ENCODE peak calls at places on chromosomes 3 and 15, in eight cellular contexts. One of them, this sample, is unnamed.
A peak's percentile ranks its signal among the peaks of the same experiment; 100 is the strongest.

GRCh38 chr3:23646201-23646955 is 159.4 kb upstream of the UBE2E1 start:
- DNase-seq in IMR-90: no peak
- DNase-seq in adrenal gland: no peak
- DNase-seq in HCT116: no peak
- DNase-seq in transverse colon: peak; percentile 13
- DNase-seq in spleen: no peak
- DNase-seq in breast epithelium: no peak
- DNase-seq in body of pancreas: no peak
- DNase-seq in this sample: no peak

GRCh38 chr3:105518806-105519418 is 152.2 kb downstream of the ALCAM start:
- DNase-seq in IMR-90: peak; percentile 73
- DNase-seq in adrenal gland: no peak
- DNase-seq in HCT116: peak; percentile 54
- DNase-seq in transverse colon: no peak
- DNase-seq in spleen: no peak
- DNase-seq in breast epithelium: no peak
- DNase-seq in body of pancreas: no peak
- DNase-seq in this sample: no peak

GRCh38 chr15:31367021-31367729 is 40.5 kb downstream of the KLF13 start:
- DNase-seq in IMR-90: no peak
- DNase-seq in adrenal gland: peak; percentile 38
- DNase-seq in HCT116: no peak
- DNase-seq in transverse colon: no peak
- DNase-seq in spleen: peak; percentile 80
- DNase-seq in breast epithelium: no peak
- DNase-seq in body of pancreas: no peak
- DNase-seq in this sample: no peak

GRCh38 chr3:129399895-129400357 is 28.5 kb downstream of the EFCAB12 start:
- DNase-seq in IMR-90: no peak
- DNase-seq in adrenal gland: no peak
- DNase-seq in HCT116: peak; percentile 54
- DNase-seq in transverse colon: no peak
- DNase-seq in spleen: no peak
- DNase-seq in breast epithelium: no peak
- DNase-seq in body of pancreas: peak; percentile 23
- DNase-seq in this sample: peak; percentile 32

GRCh38 chr15:76341366-76342045 is 4.9 kb downstream of the ISL2 start:
- DNase-seq in IMR-90: no peak
- DNase-seq in adrenal gland: no peak
- DNase-seq in HCT116: no peak
- DNase-seq in transverse colon: peak; percentile 43
- DNase-seq in spleen: no peak
- DNase-seq in breast epithelium: no peak
- DNase-seq in body of pancreas: peak; percentile 29
- DNase-seq in this sample: no peak

GRCh38 chr3:50192689-50193141 is 1.3 kb downstream of the GNAT1 start:
- DNase-seq in IMR-90: peak; percentile 40
- DNase-seq in adrenal gland: peak; percentile 68
- DNase-seq in HCT116: peak; percentile 43
- DNase-seq in transverse colon: peak; percentile 78
- DNase-seq in spleen: peak; percentile 90
- DNase-seq in breast epithelium: peak; percentile 51
- DNase-seq in body of pancreas: peak; percentile 84
- DNase-seq in this sample: peak; percentile 47

GRCh38 chr3:38655708-38656300 is 6.3 kb upstream of the SCN5A start:
- DNase-seq in IMR-90: peak; percentile 51
- DNase-seq in adrenal gland: peak; percentile 31
- DNase-seq in HCT116: peak; percentile 50
- DNase-seq in transverse colon: no peak
- DNase-seq in spleen: no peak
- DNase-seq in breast epithelium: no peak
- DNase-seq in body of pancreas: no peak
- DNase-seq in this sample: no peak

GRCh38 chr15:81146006-81146405 is 11.9 kb downstream of the CFAP161 start:
- DNase-seq in IMR-90: no peak
- DNase-seq in adrenal gland: no peak
- DNase-seq in HCT116: no peak
- DNase-seq in transverse colon: no peak
- DNase-seq in spleen: no peak
- DNase-seq in breast epithelium: no peak
- DNase-seq in body of pancreas: no peak
- DNase-seq in this sample: no peak

GRCh38 chr3:142649996-142650693 is 54.0 kb downstream of the PLS1 start:
- DNase-seq in IMR-90: no peak
- DNase-seq in adrenal gland: no peak
- DNase-seq in HCT116: no peak
- DNase-seq in transverse colon: no peak
- DNase-seq in spleen: no peak
- DNase-seq in breast epithelium: no peak
- DNase-seq in body of pancreas: no peak
- DNase-seq in this sample: no peak

GRCh38 chr15:57156210-57156887 is 220.0 kb upstream of the CGNL1 start:
- DNase-seq in IMR-90: no peak
- DNase-seq in adrenal gland: no peak
- DNase-seq in HCT116: no peak
- DNase-seq in transverse colon: no peak
- DNase-seq in spleen: no peak
- DNase-seq in breast epithelium: peak; percentile 53
- DNase-seq in body of pancreas: no peak
- DNase-seq in this sample: no peak

GRCh38 chr3:125140817-125141595 is 71.5 kb downstream of the SLC12A8 start:
- DNase-seq in IMR-90: no peak
- DNase-seq in adrenal gland: no peak
- DNase-seq in HCT116: no peak
- DNase-seq in transverse colon: no peak
- DNase-seq in spleen: no peak
- DNase-seq in breast epithelium: no peak
- DNase-seq in body of pancreas: no peak
- DNase-seq in this sample: no peak

GRCh38 chr3:125141596-125142417 is 70.7 kb downstream of the SLC12A8 start:
- DNase-seq in IMR-90: no peak
- DNase-seq in adrenal gland: peak; percentile 70
- DNase-seq in HCT116: no peak
- DNase-seq in transverse colon: peak; percentile 74
- DNase-seq in spleen: peak; percentile 95
- DNase-seq in breast epithelium: no peak
- DNase-seq in body of pancreas: peak; percentile 31
- DNase-seq in this sample: peak; percentile 24

GRCh38 chr3:125139386-125139785 is 73.2 kb downstream of the SLC12A8 start:
- DNase-seq in IMR-90: no peak
- DNase-seq in adrenal gland: no peak
- DNase-seq in HCT116: no peak
- DNase-seq in transverse colon: no peak
- DNase-seq in spleen: no peak
- DNase-seq in breast epithelium: no peak
- DNase-seq in body of pancreas: no peak
- DNase-seq in this sample: no peak

GRCh38 chr3:125142418-125142778 is 70.2 kb downstream of the SLC12A8 start:
- DNase-seq in IMR-90: no peak
- DNase-seq in adrenal gland: no peak
- DNase-seq in HCT116: no peak
- DNase-seq in transverse colon: no peak
- DNase-seq in spleen: no peak
- DNase-seq in breast epithelium: no peak
- DNase-seq in body of pancreas: no peak
- DNase-seq in this sample: no peak

GRCh38 chr3:125140011-125140813 is 72.3 kb downstream of the SLC12A8 start:
- DNase-seq in IMR-90: peak; percentile 61
- DNase-seq in adrenal gland: peak; percentile 77
- DNase-seq in HCT116: no peak
- DNase-seq in transverse colon: no peak
- DNase-seq in spleen: no peak
- DNase-seq in breast epithelium: no peak
- DNase-seq in body of pancreas: no peak
- DNase-seq in this sample: no peak
- TF ChIP-seq POLR2A in IMR-90: no peak
- TF ChIP-seq POLR2A in adrenal gland: peak; percentile 47
- TF ChIP-seq POLR2A in HCT116: no peak
- TF ChIP-seq POLR2A in transverse colon: no peak
- TF ChIP-seq POLR2A in spleen: no peak
- TF ChIP-seq POLR2A in breast epithelium: no peak
- TF ChIP-seq POLR2A in body of pancreas: no peak
- TF ChIP-seq POLR2A in this sample: no peak

DNA sequence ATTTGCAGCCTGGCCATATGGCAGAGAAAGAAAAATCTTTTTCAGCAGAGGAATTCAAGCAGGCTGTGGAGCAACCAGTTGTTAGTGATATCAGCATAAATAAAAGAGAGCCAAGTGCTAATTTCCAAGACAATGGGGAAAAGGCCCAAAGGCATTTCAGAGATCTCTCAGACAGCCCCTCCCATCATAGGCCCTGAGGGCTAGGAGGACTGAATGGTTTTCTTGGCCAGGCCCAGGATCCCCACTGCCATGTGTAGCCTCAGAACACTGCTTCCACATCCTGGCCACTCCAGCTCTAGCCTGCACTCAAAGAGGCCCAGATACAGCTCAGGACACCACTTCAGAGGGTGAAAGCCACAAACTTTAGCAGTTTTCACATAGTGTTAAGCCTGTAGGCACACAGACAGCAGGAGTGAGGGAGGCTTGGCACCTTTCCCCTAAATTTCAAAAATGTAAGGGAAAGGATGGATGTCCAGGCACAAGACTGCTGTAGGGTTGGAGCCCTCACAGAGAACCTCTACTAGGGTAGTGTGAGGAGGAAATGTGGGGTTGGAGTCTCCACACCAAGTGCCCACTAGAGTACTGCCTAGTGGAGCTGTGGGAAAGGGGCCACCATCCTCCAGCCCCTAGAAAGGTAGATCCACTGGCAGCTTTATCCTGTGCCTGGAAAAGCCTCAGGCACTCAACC is 191.4 kb downstream of the TBL1XR1 start:
- DNase-seq in IMR-90: no peak
- DNase-seq in adrenal gland: no peak
- DNase-seq in HCT116: no peak
- DNase-seq in transverse colon: no peak
- DNase-seq in spleen: no peak
- DNase-seq in breast epithelium: no peak
- DNase-seq in body of pancreas: no peak
- DNase-seq in this sample: no peak
- H3K27me3 ChIP-seq in IMR-90: no peaks in the 10 kb centered on the region
- H3K27me3 ChIP-seq in adrenal gland: no peaks in the 10 kb centered on the region
- H3K27me3 ChIP-seq in HCT116: no peaks in the 10 kb centered on the region
- H3K27me3 ChIP-seq in transverse colon: no peaks in the 10 kb centered on the region
- H3K27me3 ChIP-seq in spleen: no peaks in the 10 kb centered on the region
- H3K27me3 ChIP-seq in breast epithelium: no peaks in the 10 kb centered on the region
- H3K27me3 ChIP-seq in body of pancreas: no peaks in the 10 kb centered on the region
- H3K27me3 ChIP-seq in this sample: no peaks in the 10 kb centered on the region

DNA sequence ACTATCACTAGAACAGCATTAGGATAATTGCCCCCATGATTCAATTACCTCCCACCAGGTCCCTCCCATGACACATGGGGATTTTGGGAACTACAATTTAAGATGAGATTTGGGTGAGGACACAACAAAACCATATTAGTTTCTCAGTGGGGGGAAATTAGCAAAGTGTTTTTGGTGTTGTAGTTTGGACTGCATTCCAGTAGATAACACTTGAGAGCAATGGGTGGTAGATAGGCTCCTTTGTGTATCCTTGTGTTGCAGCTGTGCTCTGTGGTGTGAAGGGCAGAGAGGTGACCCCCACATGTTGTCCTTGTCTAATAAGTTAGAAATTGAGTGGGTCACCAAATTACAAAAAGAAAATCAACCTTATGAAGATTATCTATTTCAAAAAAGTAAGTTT is 223.8 kb downstream of the SATB1 start:
- DNase-seq in IMR-90: no peak
- DNase-seq in adrenal gland: no peak
- DNase-seq in HCT116: no peak
- DNase-seq in transverse colon: no peak
- DNase-seq in spleen: no peak
- DNase-seq in breast epithelium: no peak
- DNase-seq in body of pancreas: no peak
- DNase-seq in this sample: no peak
- TF ChIP-seq POLR2A in IMR-90: no peak
- TF ChIP-seq POLR2A in adrenal gland: no peak
- TF ChIP-seq POLR2A in HCT116: no peak
- TF ChIP-seq POLR2A in transverse colon: no peak
- TF ChIP-seq POLR2A in spleen: no peak
- TF ChIP-seq POLR2A in breast epithelium: no peak
- TF ChIP-seq POLR2A in body of pancreas: no peak
- TF ChIP-seq POLR2A in this sample: no peak

DNA sequence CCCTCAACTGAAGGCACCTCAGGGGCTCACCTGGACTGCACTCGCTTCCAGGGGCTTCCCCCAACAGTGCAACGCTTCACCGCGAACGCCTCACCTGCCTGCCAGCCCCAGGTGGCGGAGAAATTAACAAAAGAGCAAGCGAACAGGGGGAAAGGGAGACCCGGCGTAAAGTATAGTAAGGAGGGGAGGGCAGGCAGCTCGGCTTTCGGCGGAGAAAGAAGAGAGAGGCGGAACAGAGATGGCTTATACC is 473 bp downstream of the MB21D2 start:
- DNase-seq in IMR-90: no peak
- DNase-seq in adrenal gland: no peak
- DNase-seq in HCT116: no peak
- DNase-seq in transverse colon: no peak
- DNase-seq in spleen: no peak
- DNase-seq in breast epithelium: no peak
- DNase-seq in body of pancreas: no peak
- DNase-seq in this sample: no peak
- H3K27me3 ChIP-seq in IMR-90: no peaks in the 10 kb centered on the region
- H3K27me3 ChIP-seq in adrenal gland: no peaks in the 10 kb centered on the region
- H3K27me3 ChIP-seq in HCT116: no peaks in the 10 kb centered on the region
- H3K27me3 ChIP-seq in transverse colon: peaks cover 13% of the 10 kb centered on the region
- H3K27me3 ChIP-seq in spleen: peaks cover 46% of the 10 kb centered on the region
- H3K27me3 ChIP-seq in breast epithelium: no peaks in the 10 kb centered on the region
- H3K27me3 ChIP-seq in body of pancreas: no peaks in the 10 kb centered on the region
- H3K27me3 ChIP-seq in this sample: no peaks in the 10 kb centered on the region

DNA sequence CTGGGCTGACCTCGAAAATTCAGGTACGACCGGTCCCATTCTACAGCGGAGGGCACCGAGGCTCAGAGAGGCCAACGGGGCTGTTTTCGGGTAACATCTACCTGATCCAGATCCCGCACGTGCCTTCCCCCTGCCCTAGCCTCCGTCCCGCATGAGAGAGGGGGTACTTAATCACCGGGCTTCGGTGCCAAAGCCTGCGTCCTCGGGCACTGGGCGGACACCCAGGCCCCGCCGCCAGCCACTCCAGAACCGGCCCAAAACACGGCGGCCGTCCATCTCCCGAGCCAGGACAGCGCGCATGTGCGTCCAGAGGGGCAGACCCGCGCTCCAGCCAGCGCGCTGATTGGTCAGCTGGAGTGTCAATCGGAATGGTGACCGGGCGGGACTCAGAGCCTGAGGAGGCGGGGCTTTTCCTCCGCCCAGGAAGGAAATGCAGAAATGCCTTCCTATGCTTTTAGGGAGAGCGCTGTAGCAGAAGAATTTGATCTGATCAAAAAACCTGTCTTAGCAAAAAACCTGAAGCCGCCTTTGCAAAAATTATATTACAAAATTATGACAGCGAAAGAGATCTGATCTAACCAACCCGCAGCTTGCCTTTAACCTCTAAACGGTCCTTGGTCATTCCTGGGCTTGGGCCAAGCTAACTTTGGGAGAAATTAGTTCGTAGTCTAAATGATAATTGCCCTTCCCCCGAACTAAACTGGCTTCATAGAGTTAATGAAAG is at the start of gene RPUSD3:
- DNase-seq in IMR-90: peak; percentile 93
- DNase-seq in adrenal gland: peak; percentile 98
- DNase-seq in HCT116: peak; percentile 85
- DNase-seq in transverse colon: peak; percentile 99
- DNase-seq in spleen: peak; percentile 99
- DNase-seq in breast epithelium: peak; percentile 95
- DNase-seq in body of pancreas: peak; percentile 99
- DNase-seq in this sample: peak; percentile 97
- TF ChIP-seq POLR2A in IMR-90: no peak
- TF ChIP-seq POLR2A in adrenal gland: peak; percentile 60
- TF ChIP-seq POLR2A in HCT116: peak; percentile 65
- TF ChIP-seq POLR2A in transverse colon: no peak
- TF ChIP-seq POLR2A in spleen: no peak
- TF ChIP-seq POLR2A in breast epithelium: peak; percentile 64
- TF ChIP-seq POLR2A in body of pancreas: peak; percentile 60
- TF ChIP-seq POLR2A in this sample: peak; percentile 42